ENCODE peak calls at places on chromosomes 16 and 17, in nine cellular contexts. One of them, this sample, is unnamed. For H3K36me3 and H3K4me1, the result is how much of the 10 kb centered on the place peaks cover.

GRCh38 chr16:88431651-88432050 is 21.4 kb upstream of the ZFPM1 start:
- DNase-seq in lung: no peak
- DNase-seq in prostate gland: no peak
- DNase-seq in mesendoderm: no peak
- DNase-seq in osteoblast: no peak
- DNase-seq in ovary: no peak
- DNase-seq in MM.1S: no peak
- DNase-seq in lower lobe of right lung: no peak
- DNase-seq in CD4-positive, CD25-positive, alpha-beta regulatory T cell: no peak
- DNase-seq in this sample: no peak

GRCh38 chr17:32502013-32502412 is 15.2 kb downstream of the CDK5R1 start:
- DNase-seq in ovary: no peak
- DNase-seq in MM.1S: no peak
- DNase-seq in lower lobe of right lung: no peak
- DNase-seq in prostate gland: no peak
- DNase-seq in CD4-positive, CD25-positive, alpha-beta regulatory T cell: no peak
- DNase-seq in lung: no peak
- DNase-seq in osteoblast: no peak
- DNase-seq in mesendoderm: no peak
- DNase-seq in this sample: no peak

GRCh38 chr17:42189651-42189965 is 4.4 kb upstream of the HCRT start:
- DNase-seq in ovary: no peak
- DNase-seq in MM.1S: no peak
- DNase-seq in lung: no peak
- DNase-seq in prostate gland: no peak
- DNase-seq in mesendoderm: no peak
- DNase-seq in CD4-positive, CD25-positive, alpha-beta regulatory T cell: no peak
- DNase-seq in osteoblast: no peak
- DNase-seq in lower lobe of right lung: no peak
- DNase-seq in this sample: no peak

GRCh38 chr16:23216658-23217246 is 34.2 kb downstream of the SCNN1G start:
- DNase-seq in MM.1S: no peak
- DNase-seq in ovary: no peak
- DNase-seq in lower lobe of right lung: no peak
- DNase-seq in prostate gland: no peak
- DNase-seq in CD4-positive, CD25-positive, alpha-beta regulatory T cell: no peak
- DNase-seq in osteoblast: no peak
- DNase-seq in mesendoderm: no peak
- DNase-seq in lung: no peak
- DNase-seq in this sample: no peak

GRCh38 chr17:9022553-9023388 is 1.5 kb downstream of the NTN1 start:
- DNase-seq in MM.1S: no peak
- DNase-seq in lung: no peak
- DNase-seq in osteoblast: peak
- DNase-seq in CD4-positive, CD25-positive, alpha-beta regulatory T cell: peak
- DNase-seq in ovary: no peak
- DNase-seq in lower lobe of right lung: no peak
- DNase-seq in prostate gland: no peak
- DNase-seq in mesendoderm: peak
- DNase-seq in this sample: no peak

GRCh38 chr17:35373532-35373983 is at the start of gene SLFN11:
- DNase-seq in mesendoderm: peak
- DNase-seq in lung: peak
- DNase-seq in lower lobe of right lung: peak
- DNase-seq in MM.1S: peak
- DNase-seq in CD4-positive, CD25-positive, alpha-beta regulatory T cell: peak
- DNase-seq in osteoblast: peak
- DNase-seq in prostate gland: peak
- DNase-seq in ovary: peak
- DNase-seq in this sample: peak

GRCh38 chr17:72560303-72561247 is 439.8 kb downstream of the SOX9 start:
- DNase-seq in MM.1S: peak
- DNase-seq in ovary: no peak
- DNase-seq in prostate gland: peak
- DNase-seq in CD4-positive, CD25-positive, alpha-beta regulatory T cell: peak
- DNase-seq in osteoblast: peak
- DNase-seq in lower lobe of right lung: peak
- DNase-seq in mesendoderm: peak
- DNase-seq in lung: peak
- DNase-seq in this sample: peak

GRCh38 chr17:560379-560935 is 154.2 kb downstream of the VPS53 start:
- DNase-seq in MM.1S: no peak
- DNase-seq in osteoblast: peak
- DNase-seq in lung: no peak
- DNase-seq in prostate gland: no peak
- DNase-seq in CD4-positive, CD25-positive, alpha-beta regulatory T cell: no peak
- DNase-seq in lower lobe of right lung: no peak
- DNase-seq in mesendoderm: no peak
- DNase-seq in ovary: no peak
- DNase-seq in this sample: no peak

GRCh38 chr16:56576585-56577299 is 11.9 kb downstream of the MT4 start:
- DNase-seq in lower lobe of right lung: peak
- DNase-seq in lung: peak
- DNase-seq in MM.1S: peak
- DNase-seq in CD4-positive, CD25-positive, alpha-beta regulatory T cell: peak
- DNase-seq in ovary: peak
- DNase-seq in osteoblast: no peak
- DNase-seq in prostate gland: peak
- DNase-seq in mesendoderm: peak
- DNase-seq in this sample: peak

GRCh38 chr17:10059684-10060211 is 138.7 kb downstream of the GAS7 start:
- DNase-seq in lower lobe of right lung: no peak
- DNase-seq in ovary: no peak
- DNase-seq in CD4-positive, CD25-positive, alpha-beta regulatory T cell: no peak
- DNase-seq in prostate gland: no peak
- DNase-seq in osteoblast: peak
- DNase-seq in mesendoderm: no peak
- DNase-seq in lung: no peak
- DNase-seq in MM.1S: peak
- DNase-seq in this sample: no peak

GRCh38 chr16:66503030-66503429 is 46.9 kb downstream of the TK2 start:
- DNase-seq in lung: no peak
- DNase-seq in osteoblast: peak
- DNase-seq in CD4-positive, CD25-positive, alpha-beta regulatory T cell: no peak
- DNase-seq in lower lobe of right lung: no peak
- DNase-seq in mesendoderm: no peak
- DNase-seq in ovary: peak
- DNase-seq in MM.1S: no peak
- DNase-seq in prostate gland: peak
- DNase-seq in this sample: no peak

GRCh38 chr17:49700956-49701355 is 6.8 kb downstream of the SLC35B1 start:
- DNase-seq in MM.1S: no peak
- DNase-seq in ovary: no peak
- DNase-seq in CD4-positive, CD25-positive, alpha-beta regulatory T cell: no peak
- DNase-seq in lung: no peak
- DNase-seq in prostate gland: no peak
- DNase-seq in mesendoderm: no peak
- DNase-seq in osteoblast: no peak
- DNase-seq in lower lobe of right lung: no peak
- DNase-seq in this sample: no peak

GRCh38 chr17:66190738-66191606 is 961 bp downstream of the CEP112 start:
- DNase-seq in osteoblast: peak
- DNase-seq in CD4-positive, CD25-positive, alpha-beta regulatory T cell: no peak
- DNase-seq in prostate gland: no peak
- DNase-seq in lower lobe of right lung: peak
- DNase-seq in mesendoderm: no peak
- DNase-seq in ovary: no peak
- DNase-seq in lung: no peak
- DNase-seq in MM.1S: no peak
- DNase-seq in this sample: no peak

GRCh38 chr16:75208861-75209505 is 2.0 kb upstream of the CTRB2 start:
- DNase-seq in prostate gland: no peak
- DNase-seq in CD4-positive, CD25-positive, alpha-beta regulatory T cell: no peak
- DNase-seq in mesendoderm: no peak
- DNase-seq in lower lobe of right lung: no peak
- DNase-seq in ovary: no peak
- DNase-seq in lung: no peak
- DNase-seq in osteoblast: peak
- DNase-seq in MM.1S: no peak
- DNase-seq in this sample: no peak

GRCh38 chr17:77654296-77654695 is 304.2 kb upstream of the TNRC6C start:
- DNase-seq in lower lobe of right lung: no peak
- DNase-seq in prostate gland: no peak
- DNase-seq in ovary: no peak
- DNase-seq in MM.1S: no peak
- DNase-seq in osteoblast: peak
- DNase-seq in CD4-positive, CD25-positive, alpha-beta regulatory T cell: no peak
- DNase-seq in lung: no peak
- DNase-seq in mesendoderm: no peak
- DNase-seq in this sample: no peak

GRCh38 chr17:82963104-82963950 is 116.1 kb upstream of the METRNL start:
- DNase-seq in CD4-positive, CD25-positive, alpha-beta regulatory T cell: peak
- DNase-seq in osteoblast: peak
- DNase-seq in mesendoderm: peak
- DNase-seq in MM.1S: no peak
- DNase-seq in lung: peak
- DNase-seq in lower lobe of right lung: peak
- DNase-seq in ovary: peak
- DNase-seq in prostate gland: peak
- DNase-seq in this sample: peak

DNA sequence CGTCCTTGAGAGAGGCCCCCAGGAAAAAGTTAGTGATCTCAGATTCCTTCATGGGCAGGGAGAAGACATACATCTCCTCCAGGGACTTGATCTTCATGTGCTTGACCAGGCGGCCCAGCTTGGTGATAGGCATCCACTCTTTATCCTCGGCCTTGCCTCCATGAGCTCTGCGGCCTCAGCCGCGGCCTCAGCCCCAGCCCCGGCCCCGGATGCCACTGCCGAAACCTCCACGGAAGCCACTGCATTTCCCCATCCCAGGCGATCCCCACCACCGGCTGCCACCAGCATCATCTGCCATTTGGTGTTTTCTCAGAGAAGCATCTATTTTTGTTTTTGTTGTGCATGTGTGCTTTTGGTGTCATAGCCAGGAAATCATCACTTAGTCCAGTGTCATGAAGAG is 16.7 kb upstream of the DHRS11 start:
- DNase-seq in osteoblast: no peak
- DNase-seq in ovary: no peak
- DNase-seq in mesendoderm: no peak
- DNase-seq in prostate gland: no peak
- DNase-seq in lower lobe of right lung: no peak
- DNase-seq in MM.1S: no peak
- DNase-seq in CD4-positive, CD25-positive, alpha-beta regulatory T cell: no peak
- DNase-seq in lung: no peak
- DNase-seq in this sample: no peak
- H3K36me3 ChIP-seq in osteoblast: half or more
- H3K36me3 ChIP-seq in ovary: under half
- H3K36me3 ChIP-seq in mesendoderm: under half
- H3K36me3 ChIP-seq in prostate gland: under half
- H3K36me3 ChIP-seq in lower lobe of right lung: half or more
- H3K36me3 ChIP-seq in MM.1S: under half
- H3K36me3 ChIP-seq in CD4-positive, CD25-positive, alpha-beta regulatory T cell: half or more
- H3K36me3 ChIP-seq in lung: under half
- H3K36me3 ChIP-seq in this sample: under half

GRCh38 chr16:69466547-69466946 is 42.1 kb downstream of the CYB5B start:
- DNase-seq in CD4-positive, CD25-positive, alpha-beta regulatory T cell: no peak
- DNase-seq in lower lobe of right lung: no peak
- DNase-seq in ovary: no peak
- DNase-seq in prostate gland: no peak
- DNase-seq in osteoblast: no peak
- DNase-seq in mesendoderm: no peak
- DNase-seq in MM.1S: no peak
- DNase-seq in lung: no peak
- DNase-seq in this sample: no peak
- H3K4me1 ChIP-seq in CD4-positive, CD25-positive, alpha-beta regulatory T cell: half or more
- H3K4me1 ChIP-seq in lower lobe of right lung: under half
- H3K4me1 ChIP-seq in ovary: under half
- H3K4me1 ChIP-seq in prostate gland: under half
- H3K4me1 ChIP-seq in osteoblast: under half
- H3K4me1 ChIP-seq in mesendoderm: under half
- H3K4me1 ChIP-seq in MM.1S: under half
- H3K4me1 ChIP-seq in lung: under half
- H3K4me1 ChIP-seq in this sample: under half

DNA sequence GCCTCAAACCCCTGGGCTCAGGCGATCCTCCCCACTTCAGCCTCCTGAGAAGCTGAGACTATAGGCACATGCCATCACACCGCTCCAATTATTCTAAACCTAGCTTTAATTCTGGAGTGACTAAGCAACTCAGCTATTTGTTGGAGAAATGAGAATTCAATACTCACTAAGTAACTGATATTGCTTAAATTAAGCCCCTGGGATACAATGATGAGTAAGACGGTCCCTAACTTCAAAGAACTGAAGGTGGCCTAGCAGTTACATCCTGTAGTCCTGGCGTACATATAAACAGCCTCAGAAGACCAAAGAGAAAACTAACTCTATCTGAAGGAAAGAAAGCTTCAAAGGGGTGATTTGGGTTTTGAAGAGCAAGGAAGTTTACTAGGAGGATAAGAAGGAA is 25.0 kb downstream of the XPO6 start:
- DNase-seq in CD4-positive, CD25-positive, alpha-beta regulatory T cell: peak
- DNase-seq in osteoblast: no peak
- DNase-seq in mesendoderm: no peak
- DNase-seq in MM.1S: no peak
- DNase-seq in lower lobe of right lung: no peak
- DNase-seq in lung: no peak
- DNase-seq in prostate gland: no peak
- DNase-seq in ovary: no peak
- DNase-seq in this sample: no peak
- H3K36me3 ChIP-seq in CD4-positive, CD25-positive, alpha-beta regulatory T cell: under half
- H3K36me3 ChIP-seq in osteoblast: under half
- H3K36me3 ChIP-seq in mesendoderm: under half
- H3K36me3 ChIP-seq in MM.1S: under half
- H3K36me3 ChIP-seq in lower lobe of right lung: under half
- H3K36me3 ChIP-seq in lung: under half
- H3K36me3 ChIP-seq in prostate gland: under half
- H3K36me3 ChIP-seq in ovary: under half
- H3K36me3 ChIP-seq in this sample: under half

GRCh38 chr17:80817861-80818260 is 173.8 kb upstream of the CHMP6 start:
- DNase-seq in mesendoderm: no peak
- DNase-seq in prostate gland: no peak
- DNase-seq in CD4-positive, CD25-positive, alpha-beta regulatory T cell: no peak
- DNase-seq in ovary: no peak
- DNase-seq in lung: no peak
- DNase-seq in MM.1S: no peak
- DNase-seq in lower lobe of right lung: peak
- DNase-seq in osteoblast: no peak
- DNase-seq in this sample: no peak

GRCh38 chr17:80818871-80819270 is 172.8 kb upstream of the CHMP6 start:
- DNase-seq in osteoblast: no peak
- DNase-seq in prostate gland: no peak
- DNase-seq in ovary: no peak
- DNase-seq in lung: no peak
- DNase-seq in CD4-positive, CD25-positive, alpha-beta regulatory T cell: no peak
- DNase-seq in MM.1S: no peak
- DNase-seq in lower lobe of right lung: no peak
- DNase-seq in mesendoderm: no peak
- DNase-seq in this sample: no peak

GRCh38 chr17:80817321-80817845 is 174.3 kb upstream of the CHMP6 start:
- DNase-seq in prostate gland: no peak
- DNase-seq in MM.1S: no peak
- DNase-seq in mesendoderm: no peak
- DNase-seq in osteoblast: no peak
- DNase-seq in ovary: peak
- DNase-seq in CD4-positive, CD25-positive, alpha-beta regulatory T cell: no peak
- DNase-seq in lung: no peak
- DNase-seq in lower lobe of right lung: peak
- DNase-seq in this sample: no peak

GRCh38 chr17:80815151-80815561 is 176.5 kb upstream of the CHMP6 start:
- DNase-seq in ovary: no peak
- DNase-seq in MM.1S: no peak
- DNase-seq in CD4-positive, CD25-positive, alpha-beta regulatory T cell: no peak
- DNase-seq in prostate gland: no peak
- DNase-seq in lung: no peak
- DNase-seq in mesendoderm: no peak
- DNase-seq in osteoblast: no peak
- DNase-seq in lower lobe of right lung: no peak
- DNase-seq in this sample: no peak

GRCh38 chr17:80816241-80817103 is 175.2 kb upstream of the CHMP6 start:
- DNase-seq in mesendoderm: no peak
- DNase-seq in osteoblast: no peak
- DNase-seq in prostate gland: no peak
- DNase-seq in MM.1S: no peak
- DNase-seq in lung: no peak
- DNase-seq in ovary: peak
- DNase-seq in lower lobe of right lung: no peak
- DNase-seq in CD4-positive, CD25-positive, alpha-beta regulatory T cell: no peak
- DNase-seq in this sample: no peak
- H3K4me1 ChIP-seq in mesendoderm: under half
- H3K4me1 ChIP-seq in osteoblast: under half
- H3K4me1 ChIP-seq in prostate gland: under half
- H3K4me1 ChIP-seq in MM.1S: under half
- H3K4me1 ChIP-seq in lung: under half
- H3K4me1 ChIP-seq in ovary: under half
- H3K4me1 ChIP-seq in lower lobe of right lung: under half
- H3K4me1 ChIP-seq in CD4-positive, CD25-positive, alpha-beta regulatory T cell: under half
- H3K4me1 ChIP-seq in this sample: under half

This sample was measured in CD8-positive, alpha-beta T cell.